ENCODE peak calls at places on chromosomes 7 and 10, in five cellular contexts. C is HepG2; R is CD8-positive, alpha-beta memory T cell; O is HCT116; A is gastrocnemius medialis. S is an unnamed sample.

GRCh38 chr7:70764004-70764691 is 367.8 kb upstream of the GALNT17 start:
- DNase-seq in R (no peak), A (no peak), C (no peak), O (no peak), S (no peak)

GRCh38 chr10:24518981-24519597 is 204.6 kb downstream of the ARHGAP21 start:
- DNase-seq in R (peak), C (peak), O (peak), A (peak), S (no peak)

GRCh38 chr10:28149760-28150159 is 150.9 kb upstream of the ODAD2 start:
- DNase-seq in O (no peak), R (no peak), A (no peak), C (no peak), S (no peak)

GRCh38 chr7:81736088-81736487 is 33.8 kb downstream of the HGF start:
- DNase-seq in R (no peak), A (no peak), O (no peak), C (no peak), S (no peak)

GRCh38 chr7:90879924-90880323 is 283.8 kb downstream of the CDK14 start:
- DNase-seq in A (peak), C (no peak), R (no peak), O (no peak), S (no peak)

GRCh38 chr10:7412482-7413251 is 1.8 kb upstream of the SFMBT2 start:
- DNase-seq in A (peak), C (no peak), R (peak), O (no peak), S (no peak)

GRCh38 chr10:100377830-100378229 is 30.8 kb downstream of the SCD start:
- DNase-seq in O (no peak), R (no peak), A (no peak), C (no peak), S (no peak)

GRCh38 chr10:67077376-67077775 is 151.5 kb downstream of the LRRTM3 start:
- DNase-seq in R (no peak), O (no peak), A (no peak), C (no peak), S (no peak)

GRCh38 chr7:149147730-149148653 is 739 bp downstream of the ZNF398 start:
- DNase-seq in O (no peak), R (peak), A (peak), C (peak), S (no peak)

GRCh38 chr10:130230611-130231010 is 94.4 kb downstream of the GLRX3 start:
- DNase-seq in O (no peak), C (no peak), A (no peak), R (no peak), S (no peak)

DNA sequence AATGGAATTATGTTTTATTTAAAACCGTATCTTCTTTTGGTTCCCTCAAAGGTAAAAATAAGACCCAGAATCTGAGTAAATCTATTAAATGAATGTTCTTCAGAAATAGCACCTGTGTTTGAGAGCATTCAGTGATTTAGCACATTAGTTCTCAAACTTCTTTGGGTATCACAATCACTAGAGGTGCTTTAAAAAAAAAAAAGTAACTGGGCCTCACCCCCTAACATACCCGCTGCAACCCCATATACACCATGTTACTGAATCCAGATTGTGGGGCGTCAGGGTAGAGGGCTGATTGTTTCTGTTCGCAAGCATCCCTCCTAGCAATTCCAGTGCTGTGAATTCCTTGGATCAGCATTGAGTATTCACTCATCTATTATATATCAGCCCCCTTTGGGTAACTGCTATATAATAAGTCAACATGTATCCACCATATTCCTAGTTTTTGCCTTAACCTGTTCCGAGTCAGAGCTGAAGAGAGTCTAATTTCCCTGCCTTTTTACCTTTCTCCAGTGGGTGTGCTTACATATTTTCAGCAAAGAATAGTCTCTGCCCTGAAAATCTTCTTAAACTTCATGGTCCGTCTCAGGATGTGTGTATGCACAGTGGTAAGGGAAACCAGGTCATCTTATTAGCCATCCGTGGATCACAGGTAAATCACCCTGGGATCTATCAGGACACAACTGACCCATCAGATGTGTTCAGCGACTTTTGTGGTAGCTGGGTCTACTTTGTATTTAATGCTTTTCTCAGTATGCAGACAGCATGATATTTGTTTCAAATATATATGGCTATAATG is 40.2 kb downstream of the CALML5 start:
- DNase-seq in R (no peak), O (no peak), A (no peak), C (no peak), S (no peak)
- H3K27ac ChIP-seq in R (no peak), O (no peak), A (no peak), C (no peak), S (peak)

DNA sequence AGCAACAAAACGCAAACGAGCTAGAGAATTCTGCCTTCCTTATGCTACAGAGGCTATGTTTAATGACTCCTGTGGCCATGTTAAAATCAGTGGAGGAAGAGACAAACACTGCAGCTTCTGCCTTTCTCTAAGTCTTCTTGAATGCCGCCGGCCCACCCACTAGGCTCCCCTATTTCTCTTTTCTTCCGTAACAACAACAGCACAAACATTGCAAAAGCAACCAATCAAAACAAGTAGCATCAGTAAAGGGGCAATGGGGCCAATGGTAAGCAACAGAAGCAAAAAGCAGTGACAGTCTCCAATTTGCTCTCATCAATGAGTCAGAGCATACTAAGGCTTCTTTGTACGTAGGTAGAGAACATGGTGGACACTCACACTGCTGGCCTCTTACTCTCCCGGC is 26.8 kb downstream of the DNAJC1 start:
- DNase-seq in A (no peak), C (no peak), O (no peak), R (no peak), S (no peak)
- H3K27ac ChIP-seq in A (no peak), C (no peak), O (no peak), R (no peak), S (no peak)

DNA sequence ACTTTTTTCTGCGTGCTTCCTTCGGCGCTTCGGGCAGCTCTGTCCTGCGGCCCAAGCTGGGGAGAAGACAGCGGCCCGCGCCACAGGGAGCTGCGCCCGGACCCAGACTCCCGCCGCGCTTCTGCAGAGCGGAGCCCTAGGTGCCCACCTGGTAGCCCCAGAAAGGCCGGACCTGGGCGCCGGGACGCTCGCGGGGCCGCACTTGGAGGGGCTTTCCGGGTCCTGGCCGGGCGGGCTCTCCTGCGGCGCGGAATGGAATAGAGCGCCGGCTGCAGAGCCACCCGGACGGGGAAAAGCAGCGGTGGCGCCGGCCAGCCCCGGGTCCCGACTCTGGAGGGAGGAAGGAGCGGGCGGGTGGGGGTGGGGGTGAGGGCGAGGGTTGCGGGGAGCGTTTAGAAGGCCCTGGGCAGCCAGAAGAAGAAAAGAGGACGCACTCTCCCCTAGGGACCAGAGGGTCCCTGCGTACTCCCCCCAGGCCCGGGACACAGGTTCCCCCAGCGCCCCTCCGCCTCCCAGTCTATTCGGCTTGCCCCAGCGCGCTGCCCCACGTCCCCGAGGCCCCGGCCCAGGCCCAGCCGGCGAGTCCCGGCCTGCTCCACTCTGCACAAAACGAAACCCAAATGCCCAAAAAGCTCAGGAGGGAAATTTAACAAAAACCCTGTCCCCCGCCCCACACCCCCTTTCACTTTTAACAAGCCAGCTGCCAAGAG is 4.5 kb downstream of the ZNF503 start:
- DNase-seq in C (no peak), A (no peak), R (no peak), O (no peak), S (no peak)
- H3K27ac ChIP-seq in C (no peak), A (peak), R (no peak), O (peak), S (peak)

DNA sequence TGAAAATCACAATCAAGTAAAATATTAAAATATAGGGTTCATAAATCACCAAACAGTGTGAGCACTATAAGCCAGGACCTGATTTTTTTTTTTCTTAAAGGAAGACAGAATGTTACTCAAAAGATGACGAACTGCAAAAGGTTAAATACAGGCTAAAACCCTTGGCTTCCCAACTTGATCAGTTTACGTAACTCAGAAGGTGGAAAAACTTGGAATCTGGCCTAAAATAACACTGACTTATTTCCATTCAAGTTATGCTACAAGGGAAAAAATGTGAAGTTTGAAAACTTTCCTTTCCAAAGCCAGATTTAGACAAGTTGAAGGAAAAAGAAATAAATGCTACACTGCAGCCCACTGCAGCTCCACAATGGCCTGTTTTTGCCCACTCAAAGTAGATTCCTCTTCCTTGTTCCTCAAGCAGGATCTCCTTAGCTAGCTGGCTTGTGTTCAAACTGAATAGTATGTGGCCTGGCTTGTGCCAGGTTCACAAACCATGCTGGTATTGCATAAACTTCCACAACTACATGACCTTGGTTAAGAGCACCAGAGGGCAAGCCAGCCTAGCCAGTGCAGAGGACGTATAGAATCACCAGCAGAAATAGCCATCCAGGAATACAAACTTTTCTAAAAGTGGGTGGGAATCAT is 166.2 kb downstream of the CPEB3 start:
- DNase-seq in C (peak), R (no peak), A (peak), O (no peak), S (peak)
- H3K27ac ChIP-seq in C (peak), R (no peak), A (peak), O (no peak), S (peak)

DNA sequence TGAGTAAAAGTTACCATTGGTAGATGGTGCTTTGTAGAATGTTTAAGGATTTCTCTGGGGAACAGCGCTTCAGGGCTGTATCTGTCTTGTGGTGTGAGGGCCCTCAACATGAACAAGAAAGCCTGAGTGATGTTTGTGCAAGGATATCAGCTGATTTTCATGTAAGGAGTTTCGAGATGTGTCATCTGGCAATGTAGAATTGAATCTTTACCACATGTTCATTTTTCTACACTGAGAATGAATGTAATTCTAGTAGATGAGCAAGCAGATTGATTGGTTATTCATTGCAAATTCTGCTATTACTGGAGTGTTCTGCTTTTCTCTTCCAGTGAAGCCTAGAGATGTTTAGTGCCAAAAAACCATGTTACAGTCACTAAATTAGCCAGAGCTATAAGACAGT is 87.7 kb downstream of the ST7 start:
- DNase-seq in A (no peak), O (no peak), C (no peak), R (no peak), S (no peak)
- H3K27ac ChIP-seq in A (no peak), O (no peak), C (no peak), R (no peak), S (no peak)

GRCh38 chr10:119348106-119348505 is 140.7 kb downstream of the GRK5 start:
- DNase-seq in O (no peak), C (no peak), A (no peak), R (no peak), S (no peak)
- H3K27ac ChIP-seq in O (no peak), C (no peak), A (no peak), R (no peak), S (no peak)

DNA sequence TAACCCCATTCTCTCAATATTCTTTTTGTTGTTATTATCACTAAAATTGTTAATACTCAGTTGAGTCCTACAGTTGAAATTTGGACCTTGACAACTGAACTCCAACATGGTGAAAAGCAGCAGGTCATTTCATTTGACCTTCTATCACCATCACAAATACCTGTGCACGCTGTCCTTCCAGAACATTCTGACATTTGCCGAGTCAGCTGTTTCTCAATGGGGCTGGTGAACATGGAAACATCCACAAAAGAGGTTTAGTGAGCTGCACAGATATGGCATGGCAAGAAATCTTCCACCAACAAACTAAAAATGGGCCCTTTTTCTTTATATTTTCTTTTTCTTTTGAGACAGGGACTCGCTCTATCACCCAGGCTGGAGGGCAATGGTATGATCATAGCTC is 169.7 kb downstream of the ZNF438 start:
- DNase-seq in A (no peak), R (no peak), C (no peak), O (no peak), S (no peak)
- H3K27ac ChIP-seq in A (peak), R (no peak), C (no peak), O (no peak), S (no peak)

GRCh38 chr7:100065452-100066186 is 15.9 kb downstream of the ZNF3 start:
- DNase-seq in C (no peak), A (no peak), O (no peak), R (no peak), S (no peak)
- H3K27ac ChIP-seq in C (no peak), A (no peak), O (no peak), R (no peak), S (no peak)

GRCh38 chr7:50803359-50804337 is 21.0 kb upstream of the GRB10 start:
- DNase-seq in C (no peak), A (no peak), R (no peak), O (no peak), S (peak)
- H3K27ac ChIP-seq in C (no peak), A (no peak), R (no peak), O (no peak), S (no peak)